ENCODE peak calls at places on chromosomes 12 and 14, in nine cellular contexts. C, Y, H, P, R, G, L, E and Z are unnamed samples.

GRCh38 chr12:132404956-132405741 is 75.8 kb upstream of the GALNT9 start:
- DNase-seq in C (no peak), Y (no peak), H (no peak), P (no peak), R (no peak), G (no peak), L (no peak), E (no peak), Z (no peak)

GRCh38 chr12:5433081-5433839 is 1.4 kb downstream of the NTF3 start:
- DNase-seq in C (no peak), Y (no peak), H (peak), P (peak), R (no peak), G (no peak), L (no peak), E (no peak), Z (no peak)

GRCh38 chr12:121536929-121537813 is 43.7 kb downstream of the KDM2B start:
- DNase-seq in C (peak), Y (peak), H (peak), P (peak), R (no peak), G (peak), L (no peak), E (peak), Z (peak)

GRCh38 chr14:103879570-103880333 is 32.4 kb upstream of the PPP1R13B start:
- DNase-seq in C (peak), Y (no peak), H (no peak), P (peak), R (peak), G (no peak), L (no peak), E (no peak), Z (no peak)

GRCh38 chr14:35213143-35213788 is 78.9 kb upstream of the PSMA6 start:
- DNase-seq in C (no peak), Y (no peak), H (no peak), P (no peak), R (no peak), G (no peak), L (no peak), E (no peak), Z (no peak)

GRCh38 chr12:87870061-87870460 is 159.1 kb downstream of the C12orf50 start:
- DNase-seq in C (no peak), Y (peak), H (no peak), P (no peak), R (peak), G (no peak), L (no peak), E (no peak), Z (no peak)

GRCh38 chr12:88339254-88339949 is 197.3 kb downstream of the TMTC3 start:
- DNase-seq in C (no peak), Y (peak), H (no peak), P (no peak), R (no peak), G (no peak), L (no peak), E (peak), Z (no peak)

GRCh38 chr12:106841471-106842302 is 67.2 kb downstream of the RIC8B start:
- DNase-seq in C (peak), Y (peak), H (peak), P (no peak), R (peak), G (no peak), L (no peak), E (no peak), Z (peak)

GRCh38 chr12:80509781-80510556 is 65.9 kb downstream of the PTPRQ start:
- DNase-seq in C (no peak), Y (peak), H (no peak), P (no peak), R (no peak), G (no peak), L (no peak), E (peak), Z (no peak)

GRCh38 chr12:120468271-120468845 is 1.2 kb downstream of the SRSF9 start:
- DNase-seq in C (peak), Y (no peak), H (peak), P (peak), R (peak), G (no peak), L (no peak), E (peak), Z (no peak)

GRCh38 chr12:45299132-45299692 is 83.3 kb downstream of the ANO6 start:
- DNase-seq in C (no peak), Y (peak), H (no peak), P (no peak), R (no peak), G (no peak), L (no peak), E (no peak), Z (no peak)

GRCh38 chr12:95182868-95183415 is 34.3 kb downstream of the FGD6 start:
- DNase-seq in C (no peak), Y (peak), H (no peak), P (no peak), R (no peak), G (no peak), L (no peak), E (peak), Z (no peak)

GRCh38 chr12:72349491-72349890 is 77.3 kb downstream of the TRHDE start:
- DNase-seq in C (no peak), Y (no peak), H (no peak), P (no peak), R (no peak), G (no peak), L (no peak), E (no peak), Z (no peak)

GRCh38 chr14:89504084-89504483 is 87.1 kb upstream of the FOXN3 start:
- DNase-seq in C (no peak), Y (no peak), H (no peak), P (no peak), R (no peak), G (no peak), L (no peak), E (peak), Z (no peak)

GRCh38 chr14:24863933-24864708 is 185.8 kb downstream of the STXBP6 start:
- DNase-seq in C (no peak), Y (no peak), H (no peak), P (no peak), R (no peak), G (no peak), L (no peak), E (no peak), Z (no peak)

GRCh38 chr14:76391981-76392690 is 16.2 kb downstream of the ESRRB start:
- DNase-seq in C (no peak), Y (no peak), H (no peak), P (no peak), R (peak), G (no peak), L (no peak), E (no peak), Z (no peak)

GRCh38 chr12:126967152-126967551 is 1299.8 kb upstream of the TMEM132C start:
- DNase-seq in C (no peak), Y (no peak), H (no peak), P (no peak), R (no peak), G (no peak), L (no peak), E (no peak), Z (no peak)

GRCh38 chr14:74563233-74563585 is 48.8 kb downstream of the LTBP2 start:
- DNase-seq in C (no peak), Y (no peak), H (no peak), P (no peak), R (no peak), G (no peak), L (no peak), E (no peak), Z (no peak)

GRCh38 chr14:26887842-26888241 is 290.0 kb upstream of the NOVA1 start:
- DNase-seq in C (no peak), Y (no peak), H (no peak), P (no peak), R (no peak), G (no peak), L (no peak), E (no peak), Z (no peak)

GRCh38 chr12:64912501-64912900 is 88.1 kb downstream of the TBC1D30 start:
- DNase-seq in C (no peak), Y (peak), H (no peak), P (no peak), R (no peak), G (no peak), L (no peak), E (no peak), Z (no peak)

GRCh38 chr12:42485823-42486222 is 103.7 kb downstream of the PRICKLE1 start:
- DNase-seq in C (no peak), Y (no peak), H (no peak), P (peak), R (no peak), G (no peak), L (no peak), E (no peak), Z (no peak)

GRCh38 chr12:76085159-76085868 is 829 bp upstream of the NAP1L1 start:
- DNase-seq in C (no peak), Y (no peak), H (no peak), P (no peak), R (peak), G (peak), L (no peak), E (no peak), Z (peak)

GRCh38 chr12:3962661-3963483 is 89.7 kb upstream of the PARP11 start:
- DNase-seq in C (peak), Y (no peak), H (peak), P (no peak), R (no peak), G (no peak), L (peak), E (no peak), Z (peak)

GRCh38 chr12:130982565-130983225 is 29.0 kb downstream of the ADGRD1 start:
- DNase-seq in C (no peak), Y (no peak), H (no peak), P (no peak), R (no peak), G (no peak), L (no peak), E (no peak), Z (no peak)

GRCh38 chr14:61034416-61035100 is 53.5 kb downstream of the SLC38A6 start:
- DNase-seq in C (no peak), Y (no peak), H (peak), P (no peak), R (no peak), G (no peak), L (no peak), E (no peak), Z (no peak)

GRCh38 chr12:234891-235415 is 21.0 kb upstream of the SLC6A12 start:
- DNase-seq in C (no peak), Y (no peak), H (no peak), P (no peak), R (no peak), G (no peak), L (no peak), E (no peak), Z (no peak)

GRCh38 chr12:46661161-46661845 is 164.5 kb downstream of the SLC38A4 start:
- DNase-seq in C (peak), Y (peak), H (peak), P (no peak), R (peak), G (no peak), L (no peak), E (peak), Z (no peak)

GRCh38 chr14:43306053-43306452 is 1201.0 kb downstream of the FSCB start:
- DNase-seq in C (no peak), Y (no peak), H (no peak), P (no peak), R (no peak), G (no peak), L (no peak), E (no peak), Z (no peak)

GRCh38 chr14:80231732-80232131 is 20.4 kb upstream of the DIO2 start:
- DNase-seq in C (no peak), Y (no peak), H (no peak), P (no peak), R (no peak), G (no peak), L (no peak), E (no peak), Z (no peak)

GRCh38 chr14:35571598-35571997 is 37.6 kb downstream of the INSM2 start:
- DNase-seq in C (no peak), Y (no peak), H (no peak), P (no peak), R (no peak), G (no peak), L (no peak), E (no peak), Z (no peak)

GRCh38 chr12:108475396-108475795 is 39.7 kb upstream of the FICD start:
- DNase-seq in C (no peak), Y (no peak), H (no peak), P (no peak), R (no peak), G (no peak), L (no peak), E (no peak), Z (no peak)

GRCh38 chr14:84806627-84807026 is 723.3 kb upstream of the FLRT2 start:
- DNase-seq in C (no peak), Y (no peak), H (no peak), P (no peak), R (no peak), G (no peak), L (no peak), E (no peak), Z (no peak)

GRCh38 chr12:118052324-118053070 is 8.5 kb downstream of the WSB2 start:
- DNase-seq in C (peak), Y (peak), H (no peak), P (no peak), R (peak), G (no peak), L (no peak), E (peak), Z (no peak)

GRCh38 chr12:106170285-106170684 is 31.5 kb upstream of the NUAK1 start:
- DNase-seq in C (no peak), Y (peak), H (peak), P (no peak), R (no peak), G (no peak), L (no peak), E (no peak), Z (no peak)